ENCODE peak calls at places on chromosomes 11 and 22, in nine cellular contexts. P, A, Y, L, Z, C, N, D and X are unnamed samples.

GRCh38 chr22:41915035-41915782 is at the start of gene SHISA8:
- DNase-seq in L (no peak), A (no peak), Z (no peak), D (peak; percentile 56), P (no peak), Y (no peak), C (peak; percentile 79), N (no peak), X (no peak)

GRCh38 chr22:40928657-40929056 is 22.5 kb upstream of the RBX1 start:
- DNase-seq in P (no peak), C (no peak), A (no peak), N (no peak), D (no peak), L (no peak), Z (no peak), Y (no peak), X (no peak)

GRCh38 chr11:47004595-47005033 is 68.1 kb downstream of the CSTPP1 start:
- DNase-seq in C (no peak), N (peak; percentile 97), D (peak; percentile 57), Y (peak; percentile 90), P (peak; percentile 53), L (peak; percentile 96), Z (peak; percentile 99), A (no peak), X (peak; percentile 92)

GRCh38 chr22:22887621-22888503 is at the start of gene IGLL5:
- DNase-seq in D (no peak), L (no peak), A (no peak), Z (no peak), P (no peak), C (no peak), N (no peak), Y (peak; percentile 83), X (no peak)

GRCh38 chr22:28773461-28773867 is 969 bp downstream of the CCDC117 start:
- DNase-seq in A (no peak), C (no peak), P (no peak), N (no peak), L (no peak), Y (no peak), D (no peak), Z (peak; percentile 72), X (no peak)

GRCh38 chr22:33658775-33659174 is 261.5 kb downstream of the LARGE1 start:
- DNase-seq in A (no peak), Z (peak; percentile 86), Y (peak; percentile 93), L (peak; percentile 2), P (no peak), D (peak; percentile 29), N (peak; percentile 81), C (no peak), X (no peak)

GRCh38 chr11:10651579-10652361 is 41.8 kb downstream of the IRAG1 start:
- DNase-seq in A (no peak), N (peak; percentile 66), L (no peak), P (no peak), D (no peak), Z (no peak), C (no peak), Y (no peak), X (no peak)

GRCh38 chr22:37394341-37394740 is 32.9 kb downstream of the ELFN2 start:
- DNase-seq in Y (no peak), L (no peak), A (no peak), N (no peak), C (no peak), D (no peak), P (no peak), Z (no peak), X (no peak)

GRCh38 chr22:36405221-36405631 is 17.5 kb upstream of the MYH9 start:
- DNase-seq in Z (no peak), P (no peak), C (no peak), D (no peak), Y (no peak), A (no peak), N (no peak), L (no peak), X (no peak)

GRCh38 chr22:38315801-38316339 is 1.4 kb downstream of the CSNK1E start:
- DNase-seq in Y (no peak), A (no peak), L (no peak), N (no peak), D (no peak), Z (no peak), P (no peak), C (no peak), X (no peak)

GRCh38 chr22:37746366-37747089 is 49.7 kb downstream of the TRIOBP start:
- DNase-seq in A (no peak), D (no peak), P (peak; percentile 60), C (peak; percentile 36), N (no peak), Z (no peak), L (no peak), Y (no peak), X (no peak)

GRCh38 chr22:44311855-44312170 is 938 bp downstream of the SHISAL1 start:
- DNase-seq in N (no peak), A (no peak), D (no peak), C (no peak), P (no peak), Z (peak; percentile 73), L (peak; percentile 77), Y (no peak), X (no peak)

GRCh38 chr11:83816572-83817187 is 530.5 kb upstream of the CCDC90B start:
- DNase-seq in Y (no peak), D (no peak), Z (peak; percentile 30), N (no peak), P (no peak), L (no peak), C (peak; percentile 35), A (no peak), X (no peak)

GRCh38 chr22:26168199-26168915 is 905 bp upstream of the SEZ6L start:
- DNase-seq in N (no peak), C (peak; percentile 38), Y (no peak), P (no peak), D (no peak), A (no peak), Z (no peak), L (no peak), X (no peak)

DNA sequence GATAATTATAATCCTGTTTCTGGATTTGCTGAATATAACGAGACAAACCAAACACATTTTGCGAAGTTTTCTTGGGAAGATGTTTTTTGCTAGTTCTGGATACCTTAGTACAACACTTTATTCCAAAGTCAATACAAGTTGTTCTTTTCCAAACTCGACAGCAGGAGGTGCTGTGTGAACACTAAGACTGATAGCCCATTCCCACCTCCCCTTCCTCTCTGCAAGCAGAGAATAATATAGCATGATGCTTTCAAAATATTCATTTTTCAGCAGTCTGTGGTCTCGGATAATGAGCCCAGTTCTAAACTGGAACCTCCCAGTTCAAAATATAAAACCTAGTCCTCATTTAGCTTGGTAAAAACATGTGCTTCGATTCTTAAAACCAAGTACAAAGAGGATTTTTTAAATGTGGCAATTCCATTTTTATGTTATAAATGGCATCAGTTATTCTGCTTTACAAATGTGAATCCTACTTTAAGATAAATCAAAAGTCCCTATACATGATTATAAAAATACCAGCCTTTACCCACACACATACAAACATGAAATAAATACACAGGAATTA is 129.1 kb downstream of the DCDC1 start:
- DNase-seq in A (no peak), N (no peak), L (peak; percentile 34), P (no peak), D (no peak), Z (peak; percentile 59), C (peak; percentile 80), Y (no peak), X (no peak)
- TF ChIP-seq CTCF in A (no peak), N (no peak), L (peak; percentile 75), P (peak; percentile 45), D (peak; percentile 44), Z (peak; percentile 69), C (peak; percentile 83), Y (no peak), X (peak; percentile 35)

DNA sequence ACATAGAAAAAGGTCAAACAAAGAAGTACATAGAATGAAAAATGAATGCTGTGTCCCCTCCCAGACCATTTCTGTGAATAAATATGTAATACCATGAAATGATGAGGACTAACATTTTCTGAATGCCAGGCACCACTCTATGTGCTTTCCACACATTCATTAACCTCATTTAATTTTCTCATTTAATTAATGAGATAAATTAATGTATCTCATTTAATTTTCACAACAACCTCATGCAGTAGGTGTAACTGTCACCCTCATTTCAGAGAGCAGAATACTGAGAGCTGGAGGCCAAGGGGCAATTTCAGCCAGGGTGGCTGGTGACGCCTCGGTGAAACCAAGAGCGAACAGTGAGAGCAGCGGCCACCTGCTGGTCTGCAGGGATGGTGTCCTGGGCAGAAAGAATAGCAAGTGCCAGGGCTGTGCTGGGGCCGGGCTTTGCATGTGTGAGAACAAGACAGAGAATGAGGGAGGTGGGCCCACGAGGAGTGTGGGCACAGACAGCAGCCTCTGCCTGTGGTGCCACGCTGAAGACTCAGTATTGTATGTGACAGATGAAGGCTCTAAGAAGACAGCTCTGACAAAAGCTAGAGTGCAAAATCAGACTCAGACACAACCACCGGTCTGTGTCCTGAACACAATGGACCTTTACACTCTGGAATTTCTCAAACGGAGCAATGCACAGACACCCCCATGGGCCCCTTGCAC is 1.8 kb upstream of the SERPIND1 start:
- DNase-seq in P (no peak), D (no peak), Y (no peak), N (no peak), L (no peak), C (peak; percentile 46), A (no peak), Z (no peak), X (no peak)
- TF ChIP-seq CTCF in P (no peak), D (no peak), Y (no peak), N (no peak), L (peak; percentile 51), C (peak; percentile 39), A (no peak), Z (no peak), X (no peak)

GRCh38 chr11:99117603-99118002 is 96.9 kb downstream of the CNTN5 start:
- DNase-seq in L (no peak), Z (no peak), P (no peak), D (no peak), C (no peak), N (no peak), Y (no peak), A (no peak), X (no peak)
- TF ChIP-seq CTCF in L (peak; percentile 2), Z (no peak), P (no peak), D (no peak), C (peak; percentile 15), N (no peak), Y (no peak), A (no peak), X (no peak)

GRCh38 chr22:43057641-43058040 is 31.6 kb downstream of the TTLL1 start:
- DNase-seq in L (no peak), C (no peak), D (no peak), A (no peak), N (no peak), P (no peak), Z (no peak), Y (no peak), X (no peak)

GRCh38 chr22:43066134-43066533 is 23.1 kb downstream of the TTLL1 start:
- DNase-seq in C (no peak), Y (no peak), Z (no peak), N (no peak), D (peak; percentile 37), A (no peak), P (no peak), L (no peak), X (no peak)

GRCh38 chr22:43060213-43060612 is 29.0 kb downstream of the TTLL1 start:
- DNase-seq in N (no peak), P (peak; percentile 52), C (peak; percentile 67), A (no peak), D (no peak), L (no peak), Z (peak; percentile 23), Y (no peak), X (no peak)
- TF ChIP-seq CTCF in N (no peak), P (peak; percentile 58), C (peak; percentile 90), A (no peak), D (peak; percentile 43), L (peak; percentile 83), Z (peak; percentile 71), Y (no peak), X (peak; percentile 56)